ENCODE peak calls at places on chromosomes 11 and 22, in six cellular contexts. S is IMR-90, V is hepatocyte, P is coronary artery, G is fibroblast of lung, M is AG09309. N is an unnamed sample.

GRCh38 chr11:84398017-84398626 is 1112.0 kb upstream of the CCDC90B start:
- DNase-seq in S (peak; percentile 1), V (peak; percentile 32), P (no peak), G (no peak), M (peak; percentile 17), N (peak; percentile 9)

GRCh38 chr11:75197512-75198277 is 42.9 kb upstream of the TPBGL start:
- DNase-seq in S (no peak), V (no peak), P (no peak), G (no peak), M (no peak), N (no peak)

GRCh38 chr11:75315439-75315805 is 36.0 kb downstream of the ARRB1 start:
- DNase-seq in S (no peak), V (no peak), P (no peak), G (no peak), M (no peak), N (no peak)

GRCh38 chr11:88206746-88207145 is 31.5 kb upstream of the RAB38 start:
- DNase-seq in S (no peak), V (no peak), P (no peak), G (no peak), M (no peak), N (no peak)

GRCh38 chr11:31815743-31816466 is 4.8 kb upstream of the PAX6 start:
- DNase-seq in S (no peak), V (no peak), P (no peak), G (no peak), M (no peak), N (peak; percentile 46)

GRCh38 chr11:66488957-66489356 is 8.7 kb downstream of the DPP3 start:
- DNase-seq in S (no peak), V (no peak), P (no peak), G (no peak), M (no peak), N (no peak)

GRCh38 chr11:79237676-79238075 is 203.2 kb downstream of the TENM4 start:
- DNase-seq in S (peak; percentile 96), V (peak; percentile 27), P (no peak), G (peak; percentile 82), M (peak; percentile 67), N (no peak)

GRCh38 chr22:48755332-48755949 is 1072.2 kb downstream of the BRD1 start:
- DNase-seq in S (no peak), V (peak; percentile 2), P (peak; percentile 36), G (no peak), M (no peak), N (no peak)

GRCh38 chr22:37483594-37484114 is 2.5 kb downstream of the MFNG start:
- DNase-seq in S (no peak), V (no peak), P (no peak), G (no peak), M (no peak), N (no peak)

GRCh38 chr11:1670928-1671371 is 26.0 kb upstream of the KRTAP5-6 start:
- DNase-seq in S (no peak), V (no peak), P (no peak), G (no peak), M (no peak), N (no peak)

GRCh38 chr22:49233507-49234100 is 594.1 kb downstream of the BRD1 start:
- DNase-seq in S (no peak), V (no peak), P (peak; percentile 52), G (no peak), M (no peak), N (no peak)

GRCh38 chr11:76671236-76671590 is 666 bp upstream of the LRRC32 start:
- DNase-seq in S (no peak), V (no peak), P (no peak), G (no peak), M (no peak), N (no peak)

GRCh38 chr11:76671626-76672309 is 1.2 kb upstream of the LRRC32 start:
- DNase-seq in S (no peak), V (no peak), P (no peak), G (no peak), M (no peak), N (no peak)

GRCh38 chr11:76669901-76670474 is 559 bp downstream of the LRRC32 start:
- DNase-seq in S (peak; percentile 88), V (peak; percentile 67), P (no peak), G (peak; percentile 71), M (no peak), N (no peak)

GRCh38 chr11:76672431-76673163 is 2.0 kb upstream of the LRRC32 start:
- DNase-seq in S (no peak), V (no peak), P (no peak), G (no peak), M (no peak), N (peak; percentile 80)

GRCh38 chr11:76670475-76671235 is at the start of gene LRRC32:
- DNase-seq in S (no peak), V (peak; percentile 55), P (no peak), G (no peak), M (no peak), N (peak; percentile 69)
- TF ChIP-seq CTCF in S (no peak), V (peak; percentile 13), P (no peak), G (no peak), M (no peak), N (no peak)

GRCh38 chr11:57751676-57752253 is at the start of gene BTBD18:
- DNase-seq in S (peak; percentile 58), V (peak; percentile 71), P (no peak), G (peak; percentile 70), M (no peak), N (peak; percentile 62)
- TF ChIP-seq CTCF in S (peak; percentile 58), V (peak; percentile 61), P (no peak), G (peak; percentile 41), M (peak; percentile 42), N (no peak)

GRCh38 chr11:117380676-117381075 is 53.0 kb downstream of the CEP164 start:
- DNase-seq in S (no peak), V (no peak), P (no peak), G (no peak), M (no peak), N (no peak)

GRCh38 chr11:117384045-117384444 is 56.4 kb downstream of the CEP164 start:
- DNase-seq in S (peak; percentile 96), V (peak; percentile 37), P (no peak), G (peak; percentile 62), M (peak; percentile 78), N (no peak)

GRCh38 chr11:117381481-117381880 is 53.8 kb downstream of the CEP164 start:
- DNase-seq in S (no peak), V (no peak), P (no peak), G (no peak), M (no peak), N (no peak)

GRCh38 chr11:117382746-117383145 is 55.1 kb downstream of the CEP164 start:
- DNase-seq in S (no peak), V (no peak), P (no peak), G (no peak), M (no peak), N (no peak)

DNA sequence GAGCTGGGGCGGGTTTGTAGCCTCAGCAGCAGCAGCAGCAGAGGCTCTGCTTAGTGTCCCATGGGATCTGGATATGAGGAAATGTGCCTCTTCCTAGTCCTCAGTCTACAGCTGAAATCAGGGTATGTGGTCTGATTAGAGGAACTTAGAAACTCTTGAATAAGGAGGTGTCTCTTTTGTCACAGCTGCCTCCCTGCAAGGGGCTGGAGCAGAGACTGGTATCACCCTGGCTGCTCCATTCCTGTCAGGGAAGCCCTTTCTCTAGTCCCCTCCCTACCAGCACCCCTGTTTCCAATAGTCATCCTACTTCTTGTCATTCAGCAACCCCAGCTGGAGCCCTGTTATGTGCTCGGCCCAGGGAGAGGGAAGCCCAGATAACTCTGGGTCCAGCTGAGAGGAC is 54.3 kb downstream of the CEP164 start:
- DNase-seq in S (no peak), V (no peak), P (no peak), G (no peak), M (no peak), N (no peak)
- TF ChIP-seq CTCF in S (no peak), V (no peak), P (no peak), G (no peak), M (no peak), N (no peak)

DNA sequence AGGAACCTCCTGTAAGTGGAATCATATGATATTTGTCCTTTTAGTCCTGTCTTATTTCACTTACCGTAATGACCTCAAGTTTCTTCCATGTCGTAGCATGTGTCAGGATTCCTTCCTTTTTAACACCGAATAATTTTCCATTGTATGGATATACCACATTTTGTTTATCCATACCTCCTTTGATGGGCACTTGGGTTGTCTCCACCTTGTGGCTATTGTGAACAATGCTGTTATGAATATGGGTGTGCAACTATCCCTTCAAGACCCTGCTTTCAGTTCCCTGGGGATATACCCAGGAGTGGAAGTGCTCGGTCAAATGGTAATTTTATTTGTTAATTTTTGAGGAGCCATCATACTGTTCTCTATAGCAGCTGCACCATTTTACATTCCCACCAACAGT is 244.9 kb upstream of the BLID start:
- DNase-seq in S (no peak), V (no peak), P (no peak), G (no peak), M (no peak), N (no peak)
- TF ChIP-seq CTCF in S (peak; percentile 7), V (no peak), P (no peak), G (no peak), M (no peak), N (no peak)

DNA sequence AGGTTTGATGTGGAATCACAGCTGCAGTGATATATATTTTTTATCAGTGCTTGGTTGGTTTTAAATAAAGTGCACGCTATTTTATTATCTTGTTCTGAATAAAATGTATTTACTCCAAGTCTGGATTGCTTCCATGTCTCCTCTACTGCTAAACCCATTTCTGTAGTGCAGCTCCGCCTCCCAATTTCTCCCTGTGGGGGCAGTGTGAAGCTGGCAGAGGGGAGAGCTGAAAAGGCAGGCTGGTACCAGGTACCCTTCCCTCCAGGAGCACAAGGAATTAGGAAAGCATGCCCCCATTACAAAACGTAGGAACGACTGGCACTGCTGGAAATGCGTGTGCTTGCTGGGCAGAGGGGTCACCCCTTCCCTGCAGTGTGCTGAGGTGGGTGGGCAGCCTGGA is 934 bp upstream of the TMEM132A start:
- DNase-seq in S (no peak), V (no peak), P (no peak), G (no peak), M (no peak), N (no peak)
- TF ChIP-seq CTCF in S (no peak), V (no peak), P (no peak), G (no peak), M (no peak), N (no peak)

GRCh38 chr11:130371004-130371590 is 56.4 kb upstream of the ZBTB44 start:
- DNase-seq in S (no peak), V (no peak), P (no peak), G (no peak), M (no peak), N (peak; percentile 27)
- TF ChIP-seq CTCF in S (no peak), V (no peak), P (no peak), G (no peak), M (no peak), N (peak; percentile 2)